ENCODE peak calls at places on chromosomes 16 and 17, in nine cellular contexts. One of them, this sample, is unnamed.

GRCh38 chr16:54602666-54603065 is 316.1 kb upstream of the IRX3 start:
- DNase-seq in CD8-positive, alpha-beta memory T cell: no peak
- DNase-seq in OCI-LY7: no peak
- DNase-seq in GDM1: no peak
- DNase-seq in fibroblast of the conjunctiva: no peak
- DNase-seq in PC-3: no peak
- DNase-seq in HT1080: no peak
- DNase-seq in substantia nigra: no peak
- DNase-seq in Kasumi-1: no peak
- DNase-seq in this sample: no peak

GRCh38 chr17:81858170-81858966 is 2.0 kb downstream of the P4HB start:
- DNase-seq in PC-3: peak
- DNase-seq in substantia nigra: no peak
- DNase-seq in GDM1: no peak
- DNase-seq in CD8-positive, alpha-beta memory T cell: no peak
- DNase-seq in OCI-LY7: no peak
- DNase-seq in Kasumi-1: no peak
- DNase-seq in HT1080: no peak
- DNase-seq in fibroblast of the conjunctiva: no peak
- DNase-seq in this sample: no peak

GRCh38 chr16:2424061-2425007 is 4.9 kb upstream of the CCNF start:
- DNase-seq in Kasumi-1: no peak
- DNase-seq in substantia nigra: no peak
- DNase-seq in PC-3: no peak
- DNase-seq in GDM1: no peak
- DNase-seq in OCI-LY7: no peak
- DNase-seq in CD8-positive, alpha-beta memory T cell: no peak
- DNase-seq in fibroblast of the conjunctiva: no peak
- DNase-seq in HT1080: no peak
- DNase-seq in this sample: no peak

GRCh38 chr17:3866269-3866668 is 20.2 kb upstream of the NCBP3 start:
- DNase-seq in substantia nigra: no peak
- DNase-seq in HT1080: no peak
- DNase-seq in PC-3: no peak
- DNase-seq in CD8-positive, alpha-beta memory T cell: no peak
- DNase-seq in OCI-LY7: no peak
- DNase-seq in fibroblast of the conjunctiva: no peak
- DNase-seq in Kasumi-1: no peak
- DNase-seq in GDM1: no peak
- DNase-seq in this sample: no peak

GRCh38 chr17:40726919-40727318 is 23.4 kb upstream of the KRT24 start:
- DNase-seq in HT1080: no peak
- DNase-seq in Kasumi-1: no peak
- DNase-seq in PC-3: peak
- DNase-seq in GDM1: no peak
- DNase-seq in substantia nigra: no peak
- DNase-seq in CD8-positive, alpha-beta memory T cell: no peak
- DNase-seq in fibroblast of the conjunctiva: peak
- DNase-seq in OCI-LY7: peak
- DNase-seq in this sample: no peak

GRCh38 chr17:32772453-32773025 is 104.4 kb downstream of the MYO1D start:
- DNase-seq in GDM1: no peak
- DNase-seq in PC-3: no peak
- DNase-seq in fibroblast of the conjunctiva: no peak
- DNase-seq in OCI-LY7: no peak
- DNase-seq in HT1080: no peak
- DNase-seq in Kasumi-1: no peak
- DNase-seq in CD8-positive, alpha-beta memory T cell: no peak
- DNase-seq in substantia nigra: no peak
- DNase-seq in this sample: no peak

GRCh38 chr16:62764572-62764971 is 728.3 kb upstream of the CDH8 start:
- DNase-seq in OCI-LY7: no peak
- DNase-seq in HT1080: no peak
- DNase-seq in fibroblast of the conjunctiva: no peak
- DNase-seq in GDM1: no peak
- DNase-seq in PC-3: no peak
- DNase-seq in Kasumi-1: no peak
- DNase-seq in CD8-positive, alpha-beta memory T cell: no peak
- DNase-seq in substantia nigra: no peak
- DNase-seq in this sample: no peak

GRCh38 chr16:67254809-67255552 is 6.2 kb downstream of the SLC9A5 start:
- DNase-seq in substantia nigra: no peak
- DNase-seq in fibroblast of the conjunctiva: no peak
- DNase-seq in OCI-LY7: no peak
- DNase-seq in PC-3: no peak
- DNase-seq in GDM1: no peak
- DNase-seq in Kasumi-1: no peak
- DNase-seq in CD8-positive, alpha-beta memory T cell: no peak
- DNase-seq in HT1080: no peak
- DNase-seq in this sample: no peak

GRCh38 chr17:10327640-10328039 is 45.2 kb downstream of the MYH13 start:
- DNase-seq in GDM1: peak
- DNase-seq in OCI-LY7: peak
- DNase-seq in Kasumi-1: peak
- DNase-seq in HT1080: peak
- DNase-seq in PC-3: peak
- DNase-seq in substantia nigra: peak
- DNase-seq in CD8-positive, alpha-beta memory T cell: peak
- DNase-seq in fibroblast of the conjunctiva: peak
- DNase-seq in this sample: peak

GRCh38 chr17:7393613-7394451 is 493 bp downstream of the PLSCR3 start:
- DNase-seq in OCI-LY7: peak
- DNase-seq in fibroblast of the conjunctiva: no peak
- DNase-seq in GDM1: no peak
- DNase-seq in CD8-positive, alpha-beta memory T cell: peak
- DNase-seq in PC-3: peak
- DNase-seq in HT1080: peak
- DNase-seq in substantia nigra: no peak
- DNase-seq in Kasumi-1: no peak
- DNase-seq in this sample: no peak

GRCh38 chr16:56576585-56577299 is 11.9 kb downstream of the MT4 start:
- DNase-seq in CD8-positive, alpha-beta memory T cell: peak
- DNase-seq in Kasumi-1: peak
- DNase-seq in PC-3: peak
- DNase-seq in OCI-LY7: peak
- DNase-seq in substantia nigra: peak
- DNase-seq in HT1080: peak
- DNase-seq in GDM1: peak
- DNase-seq in fibroblast of the conjunctiva: peak
- DNase-seq in this sample: peak

GRCh38 chr17:61323015-61323379 is 76.6 kb upstream of the TBX2 start:
- DNase-seq in CD8-positive, alpha-beta memory T cell: no peak
- DNase-seq in fibroblast of the conjunctiva: no peak
- DNase-seq in GDM1: no peak
- DNase-seq in substantia nigra: no peak
- DNase-seq in OCI-LY7: no peak
- DNase-seq in Kasumi-1: no peak
- DNase-seq in HT1080: no peak
- DNase-seq in PC-3: no peak
- DNase-seq in this sample: no peak

GRCh38 chr17:67531291-67531690 is 154.2 kb downstream of the PITPNC1 start:
- DNase-seq in GDM1: no peak
- DNase-seq in HT1080: no peak
- DNase-seq in OCI-LY7: no peak
- DNase-seq in fibroblast of the conjunctiva: no peak
- DNase-seq in substantia nigra: no peak
- DNase-seq in Kasumi-1: no peak
- DNase-seq in CD8-positive, alpha-beta memory T cell: no peak
- DNase-seq in PC-3: no peak
- DNase-seq in this sample: no peak

GRCh38 chr17:69388791-69389442 is 25.6 kb upstream of the MAP2K6 start:
- DNase-seq in CD8-positive, alpha-beta memory T cell: no peak
- DNase-seq in GDM1: no peak
- DNase-seq in substantia nigra: no peak
- DNase-seq in PC-3: peak
- DNase-seq in fibroblast of the conjunctiva: peak
- DNase-seq in OCI-LY7: no peak
- DNase-seq in HT1080: no peak
- DNase-seq in Kasumi-1: no peak
- DNase-seq in this sample: no peak

GRCh38 chr17:4617090-4617489 is 24.4 kb downstream of the ALOX15 start:
- DNase-seq in CD8-positive, alpha-beta memory T cell: no peak
- DNase-seq in fibroblast of the conjunctiva: no peak
- DNase-seq in OCI-LY7: no peak
- DNase-seq in substantia nigra: no peak
- DNase-seq in HT1080: no peak
- DNase-seq in GDM1: no peak
- DNase-seq in Kasumi-1: no peak
- DNase-seq in PC-3: no peak
- DNase-seq in this sample: no peak

GRCh38 chr16:3474136-3474779 is 21.0 kb downstream of the C16orf90 start:
- DNase-seq in OCI-LY7: no peak
- DNase-seq in fibroblast of the conjunctiva: no peak
- DNase-seq in substantia nigra: no peak
- DNase-seq in Kasumi-1: no peak
- DNase-seq in CD8-positive, alpha-beta memory T cell: no peak
- DNase-seq in PC-3: no peak
- DNase-seq in HT1080: no peak
- DNase-seq in GDM1: no peak
- DNase-seq in this sample: no peak

GRCh38 chr17:70047619-70048018 is 27.4 kb upstream of the KCNJ16 start:
- DNase-seq in substantia nigra: no peak
- DNase-seq in GDM1: no peak
- DNase-seq in fibroblast of the conjunctiva: no peak
- DNase-seq in OCI-LY7: no peak
- DNase-seq in CD8-positive, alpha-beta memory T cell: no peak
- DNase-seq in PC-3: peak
- DNase-seq in Kasumi-1: no peak
- DNase-seq in HT1080: no peak
- DNase-seq in this sample: no peak

GRCh38 chr17:82021728-82022309 is 859 bp downstream of the CENPX start:
- DNase-seq in CD8-positive, alpha-beta memory T cell: no peak
- DNase-seq in PC-3: no peak
- DNase-seq in substantia nigra: no peak
- DNase-seq in Kasumi-1: no peak
- DNase-seq in GDM1: no peak
- DNase-seq in HT1080: no peak
- DNase-seq in OCI-LY7: peak
- DNase-seq in fibroblast of the conjunctiva: no peak
- DNase-seq in this sample: no peak

GRCh38 chr17:77212833-77213777 is 72.3 kb downstream of the SEC14L1 start:
- DNase-seq in PC-3: no peak
- DNase-seq in HT1080: no peak
- DNase-seq in Kasumi-1: no peak
- DNase-seq in GDM1: no peak
- DNase-seq in fibroblast of the conjunctiva: no peak
- DNase-seq in CD8-positive, alpha-beta memory T cell: no peak
- DNase-seq in substantia nigra: peak
- DNase-seq in OCI-LY7: no peak
- DNase-seq in this sample: no peak

GRCh38 chr17:61294777-61295176 is 104.9 kb upstream of the TBX2 start:
- DNase-seq in fibroblast of the conjunctiva: no peak
- DNase-seq in HT1080: peak
- DNase-seq in GDM1: no peak
- DNase-seq in Kasumi-1: no peak
- DNase-seq in substantia nigra: no peak
- DNase-seq in PC-3: peak
- DNase-seq in CD8-positive, alpha-beta memory T cell: no peak
- DNase-seq in OCI-LY7: no peak
- DNase-seq in this sample: no peak

This sample was measured in NK-92 treated with Interleukin-12 subunit alpha and Interleukin-12 subunit beta, amount 100 ng/mL, for 24 hours.